ENCODE peak calls at places on chromosomes 13 and 19, in seven cellular contexts. X is right lobe of liver; C is lower leg skin; G is suprapubic skin; Z is cardiac muscle cell; M is CD4-positive, alpha-beta memory T cell; I is mesendoderm. W is an unnamed sample.

GRCh38 chr13:40082644-40083043 is 427.2 kb downstream of the COG6 start:
- DNase-seq in X (peak), C (no peak), G (no peak), Z (peak), M (no peak), I (no peak), W (no peak)

GRCh38 chr19:12801466-12802266 is at the start of the genes PRDX2 and THSD8:
- DNase-seq in X (peak), C (peak), G (peak), Z (peak), M (peak), I (peak), W (peak)

GRCh38 chr13:113126265-113127150 is 3.9 kb downstream of the F10 start:
- DNase-seq in X (no peak), C (no peak), G (peak), Z (no peak), M (no peak), I (no peak), W (no peak)

GRCh38 chr13:103895835-103896520 is 829.8 kb upstream of the SLC10A2 start:
- DNase-seq in X (no peak), C (no peak), G (no peak), Z (no peak), M (no peak), I (no peak), W (no peak)

GRCh38 chr19:4139614-4140236 is 13.7 kb upstream of the CREB3L3 start:
- DNase-seq in X (peak), C (peak), G (peak), Z (peak), M (peak), I (peak), W (peak)

GRCh38 chr13:98349731-98350305 is 172.7 kb upstream of the RNF113B start:
- DNase-seq in X (peak), C (no peak), G (no peak), Z (no peak), M (no peak), I (peak), W (no peak)

GRCh38 chr19:58307736-58308135 is 2.6 kb downstream of the ERVK3-1 start:
- DNase-seq in X (no peak), C (no peak), G (no peak), Z (no peak), M (no peak), I (no peak), W (no peak)

GRCh38 chr13:28306325-28306724 is 168.0 kb downstream of the PAN3 start:
- DNase-seq in X (no peak), C (no peak), G (no peak), Z (no peak), M (no peak), I (no peak), W (no peak)

GRCh38 chr19:51572908-51573307 is 1.8 kb downstream of the ZNF175 start:
- DNase-seq in X (no peak), C (no peak), G (no peak), Z (peak), M (no peak), I (no peak), W (no peak)

GRCh38 chr19:51571599-51571998 is 516 bp downstream of the ZNF175 start:
- DNase-seq in X (no peak), C (no peak), G (no peak), Z (no peak), M (no peak), I (peak), W (no peak)

GRCh38 chr19:51570962-51571575 is at the start of gene ZNF175:
- DNase-seq in X (peak), C (peak), G (peak), Z (peak), M (peak), I (peak), W (peak)

GRCh38 chr19:51573331-51573730 is 2.2 kb downstream of the ZNF175 start:
- DNase-seq in X (no peak), C (no peak), G (no peak), Z (peak), M (no peak), I (no peak), W (no peak)

GRCh38 chr19:51572415-51572814 is 1.3 kb downstream of the ZNF175 start:
- DNase-seq in X (no peak), C (no peak), G (no peak), Z (peak), M (no peak), I (no peak), W (no peak)
- H3K4me3 ChIP-seq in X (peak), C (no peak), G (no peak), Z (no peak), M (no peak), I (no peak), W (peak)

GRCh38 chr13:41492432-41493267 is 35.3 kb downstream of the RGCC start:
- DNase-seq in X (no peak), C (no peak), G (no peak), Z (no peak), M (peak), I (no peak), W (no peak)
- H3K4me3 ChIP-seq in X (no peak), C (no peak), G (no peak), Z (no peak), M (peak), I (no peak), W (no peak)

DNA sequence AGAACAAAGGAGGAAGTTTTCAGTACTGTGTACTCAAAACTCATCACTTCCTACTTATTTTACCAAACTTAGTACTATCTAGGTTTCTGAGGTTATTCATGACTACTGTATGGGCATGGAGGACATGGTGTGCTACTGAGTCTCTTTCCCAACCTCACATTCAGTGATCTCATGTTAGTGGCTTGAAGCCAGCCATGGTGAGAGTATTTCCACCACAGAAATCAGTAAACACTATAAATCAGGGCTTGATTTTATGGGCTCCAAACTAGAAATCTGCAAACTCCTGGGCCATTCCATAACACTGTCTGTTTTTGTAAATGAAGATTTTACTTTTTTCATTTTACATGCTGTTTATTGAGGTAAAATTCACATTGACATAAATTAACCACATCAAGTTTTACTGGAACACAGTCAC is 19.7 kb downstream of the MED26 start:
- DNase-seq in X (no peak), C (peak), G (no peak), Z (peak), M (no peak), I (no peak), W (no peak)
- H3K4me3 ChIP-seq in X (no peak), C (no peak), G (no peak), Z (no peak), M (no peak), I (no peak), W (no peak)

GRCh38 chr19:974564-975257 is 9.4 kb upstream of the WDR18 start:
- DNase-seq in X (no peak), C (no peak), G (no peak), Z (no peak), M (no peak), I (no peak), W (no peak)

GRCh38 chr19:972281-972680 is 11.9 kb upstream of the WDR18 start:
- DNase-seq in X (no peak), C (no peak), G (no peak), Z (no peak), M (no peak), I (no peak), W (no peak)

GRCh38 chr19:971795-972194 is 12.3 kb upstream of the WDR18 start:
- DNase-seq in X (no peak), C (no peak), G (no peak), Z (no peak), M (no peak), I (no peak), W (no peak)

GRCh38 chr19:973726-974563 is 10.2 kb upstream of the WDR18 start:
- DNase-seq in X (no peak), C (no peak), G (no peak), Z (no peak), M (no peak), I (no peak), W (no peak)

GRCh38 chr19:970695-971094 is 13.4 kb upstream of the WDR18 start:
- DNase-seq in X (no peak), C (no peak), G (no peak), Z (peak), M (no peak), I (peak), W (no peak)
- H3K4me3 ChIP-seq in X (no peak), C (no peak), G (no peak), Z (no peak), M (no peak), I (peak), W (no peak)

DNA sequence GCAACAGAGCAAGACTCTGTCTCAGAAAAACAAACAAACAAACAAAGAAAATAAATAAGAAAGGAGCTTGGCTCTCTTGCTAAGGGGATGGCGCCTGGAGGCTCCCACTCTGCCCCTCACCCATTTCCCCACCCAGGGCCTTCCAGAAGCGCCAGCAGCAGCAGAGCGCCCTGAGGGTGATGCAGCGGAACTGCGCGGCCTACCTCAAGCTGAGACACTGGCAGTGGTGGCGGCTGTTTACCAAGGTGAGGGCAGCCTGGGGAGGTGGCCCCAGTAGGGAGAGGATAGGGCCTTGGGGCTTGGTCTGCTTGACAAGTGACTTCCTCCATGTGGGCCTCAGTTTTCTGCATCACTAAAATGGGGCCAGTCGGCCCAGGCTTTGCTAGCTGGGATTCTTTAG is 59.8 kb downstream of the MYH14 start:
- DNase-seq in X (no peak), C (no peak), G (no peak), Z (no peak), M (no peak), I (no peak), W (no peak)
- H3K4me3 ChIP-seq in X (no peak), C (no peak), G (no peak), Z (no peak), M (no peak), I (no peak), W (no peak)

GRCh38 chr13:24618219-24618955 is 61.8 kb upstream of the ATP12A start:
- DNase-seq in X (no peak), C (no peak), G (no peak), Z (no peak), M (peak), I (no peak), W (no peak)
- H3K4me3 ChIP-seq in X (no peak), C (no peak), G (no peak), Z (no peak), M (no peak), I (no peak), W (no peak)

GRCh38 chr13:50800091-50800739 is 43.3 kb downstream of the DLEU7 start:
- DNase-seq in X (no peak), C (no peak), G (no peak), Z (no peak), M (no peak), I (no peak), W (no peak)

GRCh38 chr13:50797081-50797480 is 46.4 kb downstream of the DLEU7 start:
- DNase-seq in X (no peak), C (no peak), G (no peak), Z (peak), M (no peak), I (no peak), W (no peak)

GRCh38 chr13:50805805-50806204 is 37.7 kb downstream of the DLEU7 start:
- DNase-seq in X (no peak), C (no peak), G (no peak), Z (peak), M (no peak), I (peak), W (no peak)

GRCh38 chr13:50798923-50799322 is 44.6 kb downstream of the DLEU7 start:
- DNase-seq in X (no peak), C (no peak), G (no peak), Z (peak), M (no peak), I (no peak), W (no peak)

GRCh38 chr13:50801087-50801931 is 42.2 kb downstream of the DLEU7 start:
- DNase-seq in X (no peak), C (peak), G (no peak), Z (peak), M (peak), I (peak), W (no peak)
- H3K4me3 ChIP-seq in X (no peak), C (no peak), G (no peak), Z (no peak), M (no peak), I (no peak), W (no peak)

GRCh38 chr13:30577381-30577780 is 40.3 kb upstream of the USPL1 start:
- DNase-seq in X (no peak), C (no peak), G (no peak), Z (peak), M (peak), I (peak), W (no peak)

GRCh38 chr13:30576528-30576927 is 41.2 kb upstream of the USPL1 start:
- DNase-seq in X (peak), C (no peak), G (no peak), Z (peak), M (peak), I (no peak), W (no peak)

GRCh38 chr13:30569901-30570576 is 47.7 kb upstream of the USPL1 start:
- DNase-seq in X (no peak), C (peak), G (no peak), Z (peak), M (no peak), I (peak), W (no peak)

GRCh38 chr13:30567072-30567471 is 50.6 kb upstream of the USPL1 start:
- DNase-seq in X (no peak), C (no peak), G (no peak), Z (no peak), M (no peak), I (no peak), W (no peak)

DNA sequence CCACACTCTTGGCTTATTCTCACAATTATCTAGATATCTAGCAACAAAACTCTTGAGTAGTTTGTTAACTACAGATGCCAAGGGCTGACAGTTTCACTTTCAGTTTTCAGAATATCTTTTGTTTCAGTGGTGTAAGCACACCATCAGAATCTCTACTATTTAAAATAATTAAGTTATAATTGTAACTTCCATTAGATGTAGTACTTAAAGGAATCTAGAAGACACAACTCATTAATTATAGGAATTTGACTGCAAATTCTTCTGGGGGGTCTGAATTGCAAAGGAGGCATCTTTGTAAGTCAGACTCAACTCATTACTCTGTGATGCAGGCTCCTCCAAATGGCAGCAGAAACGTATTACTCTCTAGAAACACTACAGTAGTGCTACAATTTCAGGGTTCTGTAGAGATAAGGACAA is 44.9 kb upstream of the USPL1 start:
- DNase-seq in X (no peak), C (no peak), G (no peak), Z (peak), M (peak), I (peak), W (no peak)
- H3K4me3 ChIP-seq in X (peak), C (no peak), G (peak), Z (no peak), M (peak), I (no peak), W (peak)

DNA sequence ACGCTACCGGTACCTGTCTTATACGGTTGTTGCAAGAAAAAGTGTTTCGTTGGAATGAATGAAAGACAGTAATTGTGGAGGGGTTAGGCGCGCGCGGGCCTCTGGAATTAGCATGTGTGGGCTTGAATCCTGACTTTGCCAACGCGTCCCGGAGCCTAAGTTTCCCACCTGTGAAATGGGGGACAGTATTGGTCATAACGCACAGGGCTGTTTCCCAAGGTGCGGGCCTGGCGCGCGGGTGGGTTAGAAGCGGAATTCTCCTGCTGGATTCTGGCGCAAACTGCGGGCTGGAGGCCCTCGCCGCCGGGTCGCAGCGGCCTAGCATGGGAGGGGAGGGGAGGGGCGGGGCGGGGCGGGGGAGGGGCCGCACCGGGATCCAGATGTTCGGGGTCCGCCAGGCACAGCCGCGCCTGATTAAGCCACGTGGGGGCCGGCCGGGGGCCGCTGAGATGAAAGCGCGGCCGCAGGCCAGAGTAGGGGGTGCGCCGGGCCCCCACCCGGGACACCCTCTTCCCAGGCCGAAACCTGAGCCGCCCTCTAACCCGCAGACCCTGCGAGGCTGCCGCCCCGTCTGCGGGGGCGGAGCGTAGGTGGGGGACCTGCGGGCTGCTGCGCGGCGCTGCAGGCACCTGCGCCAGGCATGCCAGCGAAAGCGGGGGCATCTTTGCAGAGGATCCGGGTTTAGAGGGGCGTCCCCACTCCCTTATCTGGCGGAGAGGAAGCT is 1.2 kb upstream of the TMEM59L start:
- DNase-seq in X (no peak), C (no peak), G (no peak), Z (no peak), M (no peak), I (peak), W (no peak)
- H3K4me3 ChIP-seq in X (no peak), C (no peak), G (peak), Z (peak), M (peak), I (no peak), W (peak)